ENCODE peak calls at places on chromosomes 4 and X, in five cellular contexts. N is endodermal cell, W is choroid plexus epithelial cell, D is astrocyte of the cerebellum, I is GM23338. U is an unnamed sample.

GRCh38 chrX:80876877-80877276 is 67.2 kb upstream of the BRWD3 start:
- DNase-seq in N (no peak), W (peak; percentile 52), D (peak; percentile 16), I (peak; percentile 43), U (peak; percentile 16)

GRCh38 chr4:149727663-149728062 is 88.0 kb downstream of the IQCM start:
- DNase-seq in N (no peak), W (no peak), D (no peak), I (no peak), U (no peak)

GRCh38 chr4:128558896-128559669 is 250.4 kb upstream of the JADE1 start:
- DNase-seq in N (no peak), W (no peak), D (peak; percentile 77), I (no peak), U (no peak)

GRCh38 chr4:147590249-147590920 is 26.8 kb upstream of the TMEM184C start:
- DNase-seq in N (peak; percentile 88), W (peak; percentile 91), D (peak; percentile 70), I (peak; percentile 82), U (peak; percentile 54)

GRCh38 chr4:602559-602942 is 22.8 kb upstream of the PDE6B start:
- DNase-seq in N (peak; percentile 99), W (peak; percentile 16), D (no peak), I (peak; percentile 96), U (peak; percentile 96)

GRCh38 chr4:123750044-123750443 is 353.4 kb downstream of the SPRY1 start:
- DNase-seq in N (peak; percentile 90), W (peak; percentile 55), D (no peak), I (peak; percentile 54), U (peak; percentile 16)

GRCh38 chr4:185587444-185588161 is 52.3 kb upstream of the PDLIM3 start:
- DNase-seq in N (peak; percentile 89), W (peak; percentile 23), D (no peak), I (peak; percentile 95), U (peak; percentile 71)

GRCh38 chr4:149781150-149781549 is 34.5 kb downstream of the IQCM start:
- DNase-seq in N (no peak), W (peak; percentile 67), D (peak; percentile 5), I (no peak), U (no peak)

GRCh38 chr4:185104733-185105132 is 38.3 kb upstream of the SLC25A4 start:
- DNase-seq in N (no peak), W (no peak), D (no peak), I (no peak), U (no peak)

GRCh38 chrX:110732274-110732673 is 63.3 kb downstream of the CHRDL1 start:
- DNase-seq in N (peak; percentile 48), W (no peak), D (no peak), I (peak; percentile 5), U (peak; percentile 14)

DNA sequence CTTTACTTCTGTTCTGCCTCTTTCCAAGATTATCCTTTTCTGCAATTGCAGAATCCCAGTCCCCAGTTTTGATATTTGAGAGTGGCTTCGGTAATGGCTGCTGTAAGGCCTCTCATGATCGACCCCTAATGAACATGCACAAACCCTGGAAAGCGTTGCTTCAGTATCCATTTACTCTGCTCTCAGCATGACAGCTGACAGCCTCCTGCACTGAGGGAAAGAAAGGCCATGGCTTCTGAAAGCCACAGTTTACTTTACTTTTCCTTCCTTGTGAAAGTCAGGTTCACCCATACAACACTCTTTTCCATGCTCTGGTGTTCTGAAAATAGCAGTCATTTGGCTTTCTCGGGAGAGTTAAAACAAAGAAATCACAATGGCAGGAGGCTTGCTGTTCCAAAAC is 325.3 kb upstream of the GALNT7 start:
- DNase-seq in N (no peak), W (peak; percentile 53), D (no peak), I (no peak), U (no peak)
- H3K4me3 ChIP-seq in N (no peak overlapping the region), W (no peak overlapping the region), D (no peak overlapping the region), I (no peak overlapping the region), U (no peak overlapping the region)

GRCh38 chr4:43898836-43899235 is 549.8 kb downstream of the KCTD8 start:
- DNase-seq in N (no peak), W (no peak), D (no peak), I (no peak), U (no peak)

GRCh38 chr4:43903456-43903855 is 545.2 kb downstream of the KCTD8 start:
- DNase-seq in N (no peak), W (no peak), D (no peak), I (no peak), U (no peak)
- H3K4me3 ChIP-seq in N (no peak overlapping the region), W (no peak overlapping the region), D (no peak overlapping the region), I (no peak overlapping the region), U (no peak overlapping the region)

GRCh38 chr4:180827610-180828009 is 1415.6 kb upstream of the TENM3 start:
- DNase-seq in N (peak; percentile 43), W (peak; percentile 28), D (no peak), I (no peak), U (no peak)
- H3K4me3 ChIP-seq in N (no peak overlapping the region), W (peak overlapping the region; percentile 54), D (no peak overlapping the region), I (no peak overlapping the region), U (no peak overlapping the region)

GRCh38 chrX:43973249-43973672 is at the start of gene NDP:
- DNase-seq in N (peak; percentile 43), W (no peak), D (no peak), I (peak; percentile 37), U (no peak)
- H3K4me3 ChIP-seq in N (no peak within 1 kb of the TSS), W (peak within 1 kb of the TSS; percentile 50), D (peak within 1 kb of the TSS; percentile 35), I (peak within 1 kb of the TSS; percentile 65), U (peak within 1 kb of the TSS; percentile 1)

DNA sequence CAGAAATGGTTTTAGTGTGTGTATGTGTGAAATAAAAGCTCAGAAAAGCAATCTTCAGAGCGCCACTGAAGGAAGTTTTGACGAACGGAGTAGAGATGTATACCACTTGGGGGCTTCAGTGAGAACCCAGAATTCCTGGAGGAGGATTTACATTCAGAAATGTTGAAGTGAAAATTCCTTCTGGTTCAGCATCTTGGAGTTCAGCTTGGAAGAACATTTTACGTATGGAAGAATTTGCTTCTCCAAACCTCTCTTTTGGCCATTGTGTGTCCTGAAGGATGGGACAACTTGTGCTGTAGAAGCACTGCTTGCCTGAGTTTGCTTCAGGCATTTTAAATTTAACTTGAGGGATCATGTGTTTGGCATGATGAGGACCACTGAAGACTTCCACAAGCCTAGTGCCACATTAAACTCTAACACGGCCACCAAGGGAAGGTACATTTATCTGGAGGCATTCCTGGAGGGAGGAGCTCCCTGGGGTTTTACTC is 704 bp downstream of the SHROOM3 start:
- DNase-seq in N (no peak), W (no peak), D (no peak), I (peak; percentile 73), U (no peak)
- H3K4me3 ChIP-seq in N (peak overlapping the region; percentile 76), W (no peak overlapping the region), D (peak overlapping the region; percentile 37), I (peak overlapping the region; percentile 43), U (peak overlapping the region; percentile 18)

GRCh38 chr4:107736924-107737448 is 17.0 kb upstream of the PAPSS1 start:
- DNase-seq in N (peak; percentile 89), W (peak; percentile 72), D (peak; percentile 19), I (peak; percentile 85), U (peak; percentile 49)

GRCh38 chr4:107736037-107736436 is 16.0 kb upstream of the PAPSS1 start:
- DNase-seq in N (no peak), W (no peak), D (no peak), I (no peak), U (no peak)

GRCh38 chr4:107733431-107733925 is 13.4 kb upstream of the PAPSS1 start:
- DNase-seq in N (no peak), W (no peak), D (no peak), I (no peak), U (no peak)

GRCh38 chr4:107737470-107737869 is 17.4 kb upstream of the PAPSS1 start:
- DNase-seq in N (no peak), W (no peak), D (no peak), I (no peak), U (no peak)

GRCh38 chr4:107734120-107734519 is 14.1 kb upstream of the PAPSS1 start:
- DNase-seq in N (peak; percentile 83), W (peak; percentile 35), D (no peak), I (peak; percentile 79), U (peak; percentile 68)
- H3K4me3 ChIP-seq in N (no peak overlapping the region), W (no peak overlapping the region), D (no peak overlapping the region), I (no peak overlapping the region), U (no peak overlapping the region)

DNA sequence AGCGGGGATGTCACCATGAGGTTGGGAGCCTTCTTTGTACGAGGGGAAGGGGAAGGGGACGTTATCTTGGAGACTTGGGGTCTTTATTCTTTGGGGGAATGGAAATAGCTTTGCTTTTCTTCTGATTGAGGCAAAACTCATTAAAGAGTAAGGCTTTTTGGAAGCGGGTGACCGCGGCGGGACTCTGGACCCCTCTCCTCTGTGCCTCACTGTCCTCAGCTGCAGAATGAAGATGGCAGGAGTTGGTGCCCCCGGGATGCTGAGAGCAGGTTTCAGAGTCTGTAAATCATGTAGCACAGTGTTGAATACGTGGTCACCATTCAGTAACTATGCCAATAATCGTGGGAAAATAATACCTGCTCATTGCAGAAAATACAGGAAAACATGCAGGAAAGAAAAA is 32.1 kb downstream of the HTT-AS start:
- DNase-seq in N (no peak), W (no peak), D (no peak), I (no peak), U (no peak)
- H3K4me3 ChIP-seq in N (no peak overlapping the region), W (no peak overlapping the region), D (no peak overlapping the region), I (no peak overlapping the region), U (no peak overlapping the region)

U was measured in H7.